ENCODE peak calls at places on chromosome 20, in eight cellular contexts. V is HepG2, F is AG04450, Z is PC-9, C is tibial nerve, O is cardiac muscle cell, U is foreskin keratinocyte, T is astrocyte. X is an unnamed sample. For H3K27me3, the result is how much of the 10 kb centered on the place peaks cover.

GRCh38 chr20:41456341-41456740 is 89.7 kb upstream of the EMILIN3 start:
- DNase-seq in T (no peak), V (no peak), Z (no peak), O (no peak), F (peak), U (no peak), C (no peak), X (no peak)

GRCh38 chr20:2872304-2873009 is 824 bp upstream of the PTPRA start:
- DNase-seq in V (peak), O (peak), F (no peak), C (peak), Z (no peak), U (peak), T (peak), X (peak)

GRCh38 chr20:34774431-34774830 is 51.0 kb downstream of the NCOA6 start:
- DNase-seq in Z (no peak), U (no peak), O (no peak), V (no peak), T (no peak), C (no peak), F (no peak), X (no peak)

GRCh38 chr20:17985388-17986018 is 16.7 kb downstream of the MGME1 start:
- DNase-seq in F (no peak), V (peak), U (no peak), T (no peak), C (no peak), Z (no peak), O (no peak), X (no peak)

GRCh38 chr20:31496761-31497295 is 17.4 kb upstream of the HM13 start:
- DNase-seq in C (no peak), F (no peak), V (no peak), T (no peak), U (no peak), Z (no peak), O (no peak), X (no peak)

GRCh38 chr20:9359561-9360308 is 154.7 kb upstream of the LAMP5 start:
- DNase-seq in Z (peak), C (peak), U (peak), F (no peak), T (peak), V (peak), O (peak), X (no peak)

GRCh38 chr20:44186201-44186600 is 787 bp downstream of the JPH2 start:
- DNase-seq in T (no peak), U (no peak), C (no peak), V (no peak), F (no peak), Z (no peak), O (no peak), X (no peak)

GRCh38 chr20:64001607-64002011 is 20.7 kb downstream of the PRPF6 start:
- DNase-seq in U (no peak), V (no peak), O (no peak), Z (no peak), T (peak), C (no peak), F (no peak), X (no peak)

GRCh38 chr20:4171538-4172116 is 156.3 kb upstream of the RNF24 start:
- DNase-seq in U (no peak), T (no peak), F (no peak), O (peak), Z (no peak), C (no peak), V (peak), X (no peak)

DNA sequence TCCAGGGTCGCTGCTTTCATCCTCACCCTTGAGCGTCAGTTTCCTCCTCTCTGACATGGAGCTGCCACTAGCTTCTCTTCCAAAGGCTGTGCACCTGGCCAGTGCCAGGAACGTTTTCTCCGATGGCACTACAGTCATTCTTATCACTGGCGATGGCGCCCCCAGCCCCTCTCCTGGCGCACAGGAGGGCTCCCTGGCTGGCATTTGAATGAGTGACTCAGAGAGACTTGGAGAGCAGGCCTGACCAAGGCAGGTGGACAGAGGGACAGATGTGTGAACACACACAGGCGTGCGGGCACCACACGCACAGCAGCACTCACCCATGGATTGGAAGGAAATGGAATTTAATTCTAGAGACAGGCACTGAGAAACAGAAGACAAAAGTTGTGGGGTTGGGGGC is 77.6 kb downstream of the SRC start:
- DNase-seq in T (no peak), F (no peak), V (no peak), O (no peak), Z (no peak), C (no peak), U (no peak), X (no peak)
- H3K27me3 ChIP-seq in T (half or more), F (half or more), V (half or more), O (under half), Z (half or more), C (half or more), U (half or more), X (under half)

DNA sequence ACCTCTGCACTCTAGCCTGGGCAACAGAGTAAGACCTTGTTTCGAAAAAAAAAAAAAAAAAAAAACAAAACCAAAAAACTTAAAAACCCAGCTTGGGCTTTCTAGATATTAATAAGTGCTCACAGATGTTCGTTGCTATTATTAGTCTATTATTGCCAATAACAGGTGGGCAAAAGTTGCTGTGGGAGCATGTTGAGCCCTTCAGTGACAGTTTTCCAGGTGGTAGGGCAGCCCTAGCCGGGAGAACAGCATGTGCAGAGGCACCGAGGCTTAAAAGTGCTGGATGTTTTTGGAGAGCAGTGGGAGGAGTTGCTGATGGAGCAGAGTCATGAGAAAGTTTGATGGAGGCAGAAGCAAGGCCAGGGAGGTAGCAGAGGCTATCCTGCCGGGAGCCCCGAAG is 4.4 kb downstream of the PPP1R16B start:
- DNase-seq in U (no peak), Z (no peak), O (no peak), T (no peak), V (no peak), C (no peak), F (no peak), X (no peak)
- H3K27ac ChIP-seq in U (no peak), Z (no peak), O (no peak), T (no peak), V (no peak), C (no peak), F (no peak), X (no peak)

DNA sequence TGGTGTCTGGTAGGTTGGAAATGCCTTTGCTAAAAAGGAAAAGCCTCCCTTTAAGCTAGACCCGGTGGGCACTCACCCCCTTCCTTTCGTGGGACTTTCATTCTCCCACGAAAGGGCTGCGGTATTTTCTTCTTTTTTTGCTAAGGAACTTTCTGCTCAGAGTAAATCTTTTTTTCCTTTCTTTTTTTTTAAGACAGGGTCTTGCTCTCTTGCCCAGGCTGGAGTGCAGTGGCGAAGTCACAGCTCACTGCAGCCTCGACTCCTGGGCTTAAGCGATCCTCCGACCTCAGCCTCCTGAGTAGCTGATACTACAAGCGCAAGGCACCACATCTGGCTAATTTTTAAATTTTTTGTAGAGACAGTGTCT is 4.0 kb downstream of the TP53TG5 start:
- DNase-seq in O (no peak), F (no peak), Z (no peak), C (no peak), V (no peak), T (no peak), U (no peak), X (no peak)
- TF ChIP-seq CTCF in O (no peak), F (no peak), Z (peak), C (no peak), V (no peak), T (no peak), U (no peak), X (peak)

GRCh38 chr20:37932919-37933318 is 30.0 kb downstream of the VSTM2L start:
- DNase-seq in C (no peak), O (no peak), Z (peak), V (no peak), F (no peak), T (no peak), U (no peak), X (no peak)

GRCh38 chr20:37931153-37931922 is 28.4 kb downstream of the VSTM2L start:
- DNase-seq in Z (no peak), T (no peak), V (no peak), U (no peak), O (no peak), F (no peak), C (no peak), X (no peak)

GRCh38 chr20:37934634-37935010 is 31.7 kb downstream of the VSTM2L start:
- DNase-seq in F (no peak), V (no peak), T (no peak), C (no peak), Z (no peak), U (no peak), O (no peak), X (no peak)

GRCh38 chr20:37933797-37934633 is 31.1 kb downstream of the VSTM2L start:
- DNase-seq in F (no peak), C (no peak), V (no peak), O (no peak), T (no peak), U (no peak), Z (no peak), X (no peak)

DNA sequence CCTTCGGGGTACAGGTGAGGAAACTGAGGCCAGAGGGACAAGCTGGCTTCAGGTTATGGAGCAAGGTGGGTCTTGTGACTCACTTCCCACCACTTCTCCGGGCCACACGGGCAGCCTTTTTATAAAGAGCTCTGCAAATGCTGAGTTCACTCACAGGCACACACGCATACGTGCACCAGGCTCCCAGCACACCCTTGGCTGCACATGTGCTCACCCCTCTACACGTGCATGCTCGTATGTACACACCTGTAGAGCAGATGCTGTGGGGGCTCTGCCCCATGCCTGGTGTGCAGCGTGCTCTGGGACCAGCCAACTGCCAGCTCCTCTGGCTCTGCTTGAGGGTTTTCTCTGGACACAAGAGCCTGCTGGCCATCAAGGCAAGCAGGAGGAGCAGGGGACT is 29.1 kb downstream of the VSTM2L start:
- DNase-seq in F (no peak), O (no peak), T (no peak), V (no peak), C (no peak), Z (no peak), U (no peak), X (no peak)
- H3K27me3 ChIP-seq in F (under half), O (under half), T (under half), V (half or more), C (under half), Z (under half), U (under half), X (under half)

DNA sequence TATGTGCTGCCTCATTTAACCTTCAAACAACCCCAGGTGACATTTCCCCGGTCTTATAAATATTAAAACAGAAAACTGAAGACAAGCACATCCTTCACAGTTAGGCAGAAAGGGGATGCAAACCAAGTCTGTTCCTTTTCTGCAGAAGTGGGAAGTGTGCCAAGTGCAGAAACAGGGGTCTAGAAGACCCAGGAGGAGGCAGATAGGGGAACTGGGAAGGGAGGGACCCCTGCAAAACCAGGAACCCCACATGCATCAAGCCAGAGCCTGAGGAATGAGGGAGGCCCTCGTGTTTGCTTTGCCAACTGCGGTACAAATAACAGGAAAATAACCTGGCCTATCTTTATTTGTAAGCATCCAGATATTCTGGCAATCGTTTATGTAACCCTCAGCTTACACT is 17.0 kb upstream of the CST3 start:
- DNase-seq in V (no peak), Z (no peak), C (no peak), F (no peak), O (no peak), U (no peak), T (no peak), X (no peak)
- H3K27ac ChIP-seq in V (no peak), Z (no peak), C (peak), F (no peak), O (no peak), U (no peak), T (no peak), X (no peak)

GRCh38 chr20:47664068-47664437 is 121.2 kb downstream of the SULF2 start:
- DNase-seq in C (no peak), V (no peak), T (no peak), O (no peak), F (no peak), Z (no peak), U (no peak), X (no peak)
- TF ChIP-seq CTCF in C (no peak), V (no peak), T (no peak), O (no peak), F (no peak), Z (peak), U (no peak), X (peak)

GRCh38 chr20:62740286-62741141 is 31.9 kb downstream of the NTSR1 start:
- DNase-seq in C (peak), T (peak), V (peak), F (peak), Z (peak), U (peak), O (no peak), X (peak)

GRCh38 chr20:62737971-62738881 is 29.6 kb downstream of the NTSR1 start:
- DNase-seq in C (no peak), T (no peak), V (no peak), Z (no peak), O (no peak), U (no peak), F (no peak), X (no peak)

GRCh38 chr20:62741191-62741676 is 32.6 kb downstream of the NTSR1 start:
- DNase-seq in V (no peak), O (peak), F (no peak), U (peak), Z (no peak), T (no peak), C (no peak), X (no peak)

GRCh38 chr20:62739067-62739466 is 30.4 kb downstream of the NTSR1 start:
- DNase-seq in U (no peak), C (no peak), F (no peak), O (no peak), T (no peak), Z (no peak), V (no peak), X (no peak)

GRCh38 chr20:62739581-62740285 is 31.1 kb downstream of the NTSR1 start:
- DNase-seq in O (no peak), T (no peak), F (no peak), C (no peak), Z (no peak), V (no peak), U (no peak), X (peak)
- H3K27me3 ChIP-seq in O (under half), T (under half), F (under half), C (half or more), Z (under half), V (half or more), U (under half), X (under half)